ENCODE peak calls at places on chromosome 9, in eight cellular contexts. I is pons; V is upper lobe of right lung; M is activated CD4-positive, alpha-beta T cell treated with anti-CD3 and anti-CD28 coated beads, Interleukin-2, amount 10 ng/mL, durations not matched to agents 7 days and 5 days; Y is kidney tubule cell; C is activated CD8-positive, alpha-beta T cell treated with anti-CD3 and anti-CD28 coated beads for 36 hours; H is IMR-90; A is GM12891. X is an unnamed sample.

GRCh38 chr9:71663216-71663615 is 105.1 kb downstream of the CEMIP2 start:
- DNase-seq in C (no peak), Y (no peak), M (no peak), H (no peak), V (no peak), I (no peak), A (no peak), X (peak)

GRCh38 chr9:137294091-137294683 is 7.9 kb downstream of the NRARP start:
- DNase-seq in A (no peak), V (peak), Y (peak), I (no peak), C (peak), M (peak), H (peak), X (peak)

GRCh38 chr9:78365979-78366697 is 69.2 kb downstream of the PSAT1 start:
- DNase-seq in V (no peak), M (no peak), H (peak), I (peak), Y (peak), A (no peak), C (no peak), X (peak)

GRCh38 chr9:16628421-16628820 is 242.0 kb downstream of the BNC2 start:
- DNase-seq in V (no peak), C (no peak), Y (no peak), M (no peak), H (peak), A (no peak), I (no peak), X (peak)

GRCh38 chr9:105195259-105195658 is 49.2 kb upstream of the SLC44A1 start:
- DNase-seq in I (no peak), V (no peak), C (no peak), A (no peak), H (no peak), Y (no peak), M (no peak), X (no peak)

GRCh38 chr9:76542360-76542759 is 83.4 kb downstream of the GCNT1 start:
- DNase-seq in I (no peak), A (no peak), Y (no peak), M (no peak), V (no peak), C (no peak), H (no peak), X (no peak)

GRCh38 chr9:92642599-92642998 is 27.3 kb downstream of the IPPK start:
- DNase-seq in Y (no peak), A (no peak), C (no peak), V (no peak), H (no peak), I (no peak), M (no peak), X (no peak)

GRCh38 chr9:71678999-71679398 is 89.3 kb downstream of the CEMIP2 start:
- DNase-seq in I (no peak), C (no peak), M (no peak), Y (no peak), V (no peak), H (no peak), A (no peak), X (no peak)

GRCh38 chr9:71706172-71706571 is 62.1 kb downstream of the CEMIP2 start:
- DNase-seq in H (no peak), I (no peak), A (no peak), C (no peak), M (no peak), V (no peak), Y (no peak), X (no peak)

GRCh38 chr9:22214497-22215031 is 205.5 kb upstream of the CDKN2B start:
- DNase-seq in Y (peak), I (no peak), C (no peak), M (no peak), A (no peak), V (no peak), H (peak), X (peak)

GRCh38 chr9:100700689-100701318 is 122.9 kb downstream of the CAVIN4 start:
- DNase-seq in M (peak), V (no peak), A (no peak), C (peak), H (peak), Y (peak), I (peak), X (peak)